ENCODE peak calls at places on chromosomes 16 and 17, in seven cellular contexts. One of them, this sample, is unnamed.

GRCh38 chr17:45775576-45776011 is 8.5 kb upstream of the CRHR1 start:
- DNase-seq in naive thymus-derived CD8-positive, alpha-beta T cell: no peak
- DNase-seq in ovary: no peak
- DNase-seq in AG04450: no peak
- DNase-seq in bronchial epithelial cell: no peak
- DNase-seq in epithelial cell of esophagus: no peak
- DNase-seq in stimulated activated CD8-positive, alpha-beta memory T cell treated with anti-CD3 and anti-CD28 coated beads, Interleukin-15, amount 100 ng/mL, for 4 hours: no peak
- DNase-seq in this sample: peak

GRCh38 chr17:79269620-79270019 is 195.0 kb downstream of the ENGASE start:
- DNase-seq in naive thymus-derived CD8-positive, alpha-beta T cell: no peak
- DNase-seq in ovary: no peak
- DNase-seq in AG04450: no peak
- DNase-seq in bronchial epithelial cell: no peak
- DNase-seq in epithelial cell of esophagus: no peak
- DNase-seq in stimulated activated CD8-positive, alpha-beta memory T cell treated with anti-CD3 and anti-CD28 coated beads, Interleukin-15, amount 100 ng/mL, for 4 hours: no peak
- DNase-seq in this sample: no peak

GRCh38 chr17:17156107-17156506 is 50.0 kb downstream of the PLD6 start:
- DNase-seq in naive thymus-derived CD8-positive, alpha-beta T cell: no peak
- DNase-seq in ovary: no peak
- DNase-seq in AG04450: peak
- DNase-seq in bronchial epithelial cell: peak
- DNase-seq in epithelial cell of esophagus: peak
- DNase-seq in stimulated activated CD8-positive, alpha-beta memory T cell treated with anti-CD3 and anti-CD28 coated beads, Interleukin-15, amount 100 ng/mL, for 4 hours: no peak
- DNase-seq in this sample: no peak

GRCh38 chr17:76053230-76054111 is 18.8 kb downstream of the SRP68 start:
- DNase-seq in naive thymus-derived CD8-positive, alpha-beta T cell: no peak
- DNase-seq in ovary: no peak
- DNase-seq in AG04450: peak
- DNase-seq in bronchial epithelial cell: peak
- DNase-seq in epithelial cell of esophagus: peak
- DNase-seq in stimulated activated CD8-positive, alpha-beta memory T cell treated with anti-CD3 and anti-CD28 coated beads, Interleukin-15, amount 100 ng/mL, for 4 hours: no peak
- DNase-seq in this sample: no peak

GRCh38 chr16:59527206-59527997 is 793.3 kb upstream of the GOT2 start:
- DNase-seq in naive thymus-derived CD8-positive, alpha-beta T cell: no peak
- DNase-seq in ovary: no peak
- DNase-seq in AG04450: peak
- DNase-seq in bronchial epithelial cell: no peak
- DNase-seq in epithelial cell of esophagus: peak
- DNase-seq in stimulated activated CD8-positive, alpha-beta memory T cell treated with anti-CD3 and anti-CD28 coated beads, Interleukin-15, amount 100 ng/mL, for 4 hours: no peak
- DNase-seq in this sample: no peak

GRCh38 chr17:40122466-40122943 is 734 bp downstream of the MSL1 start:
- DNase-seq in naive thymus-derived CD8-positive, alpha-beta T cell: peak
- DNase-seq in ovary: peak
- DNase-seq in AG04450: no peak
- DNase-seq in bronchial epithelial cell: no peak
- DNase-seq in epithelial cell of esophagus: peak
- DNase-seq in stimulated activated CD8-positive, alpha-beta memory T cell treated with anti-CD3 and anti-CD28 coated beads, Interleukin-15, amount 100 ng/mL, for 4 hours: no peak
- DNase-seq in this sample: peak

GRCh38 chr17:65629234-65629690 is 67.8 kb upstream of the AXIN2 start:
- DNase-seq in naive thymus-derived CD8-positive, alpha-beta T cell: no peak
- DNase-seq in ovary: no peak
- DNase-seq in AG04450: no peak
- DNase-seq in bronchial epithelial cell: peak
- DNase-seq in epithelial cell of esophagus: no peak
- DNase-seq in stimulated activated CD8-positive, alpha-beta memory T cell treated with anti-CD3 and anti-CD28 coated beads, Interleukin-15, amount 100 ng/mL, for 4 hours: no peak
- DNase-seq in this sample: no peak

GRCh38 chr17:8918811-8919210 is 46.7 kb downstream of the PIK3R5 start:
- DNase-seq in naive thymus-derived CD8-positive, alpha-beta T cell: no peak
- DNase-seq in ovary: no peak
- DNase-seq in AG04450: no peak
- DNase-seq in bronchial epithelial cell: peak
- DNase-seq in epithelial cell of esophagus: no peak
- DNase-seq in stimulated activated CD8-positive, alpha-beta memory T cell treated with anti-CD3 and anti-CD28 coated beads, Interleukin-15, amount 100 ng/mL, for 4 hours: no peak
- DNase-seq in this sample: no peak

GRCh38 chr17:927611-928461 is 51.7 kb downstream of the NXN start:
- DNase-seq in naive thymus-derived CD8-positive, alpha-beta T cell: no peak
- DNase-seq in ovary: peak
- DNase-seq in AG04450: peak
- DNase-seq in bronchial epithelial cell: peak
- DNase-seq in epithelial cell of esophagus: peak
- DNase-seq in stimulated activated CD8-positive, alpha-beta memory T cell treated with anti-CD3 and anti-CD28 coated beads, Interleukin-15, amount 100 ng/mL, for 4 hours: no peak
- DNase-seq in this sample: no peak

GRCh38 chr17:47949197-47949759 is 7.9 kb downstream of the PNPO start:
- DNase-seq in naive thymus-derived CD8-positive, alpha-beta T cell: peak
- DNase-seq in ovary: peak
- DNase-seq in AG04450: peak
- DNase-seq in bronchial epithelial cell: peak
- DNase-seq in epithelial cell of esophagus: peak
- DNase-seq in stimulated activated CD8-positive, alpha-beta memory T cell treated with anti-CD3 and anti-CD28 coated beads, Interleukin-15, amount 100 ng/mL, for 4 hours: peak
- DNase-seq in this sample: peak

GRCh38 chr17:70945386-70945785 is 776.1 kb downstream of the KCNJ2 start:
- DNase-seq in naive thymus-derived CD8-positive, alpha-beta T cell: no peak
- DNase-seq in ovary: no peak
- DNase-seq in AG04450: no peak
- DNase-seq in bronchial epithelial cell: no peak
- DNase-seq in epithelial cell of esophagus: no peak
- DNase-seq in stimulated activated CD8-positive, alpha-beta memory T cell treated with anti-CD3 and anti-CD28 coated beads, Interleukin-15, amount 100 ng/mL, for 4 hours: no peak
- DNase-seq in this sample: no peak